ENCODE peak calls at places on chromosomes 7 and 10, in eight cellular contexts. B is WTC11, T is H1, C is GM12878, P is A549, R is SK-N-SH, Y is HepG2, F is K562. G is an unnamed sample.

GRCh38 chr7:105336009-105336408 is 52.7 kb downstream of the SRPK2 start:
- DNase-seq in T (no peak), P (no peak), F (no peak), B (no peak), C (no peak), Y (no peak), R (peak), G (peak)

GRCh38 chr7:41447106-41448042 is 255.5 kb downstream of the INHBA start:
- DNase-seq in F (no peak), P (no peak), C (no peak), Y (no peak), T (no peak), R (no peak), B (no peak), G (peak)

GRCh38 chr10:86522385-86522855 is 828 bp upstream of the WAPL start:
- DNase-seq in T (no peak), C (no peak), Y (no peak), B (no peak), P (no peak), F (peak), R (no peak), G (no peak)

GRCh38 chr7:471866-472639 is 47.6 kb downstream of the PDGFA start:
- DNase-seq in B (peak), R (no peak), T (no peak), F (peak), C (no peak), P (no peak), Y (peak), G (peak)

GRCh38 chr7:1787681-1788235 is 117.7 kb downstream of the ELFN1 start:
- DNase-seq in R (no peak), F (no peak), T (no peak), Y (no peak), B (no peak), P (no peak), C (no peak), G (no peak)

GRCh38 chr10:5861269-5862031 is 28.2 kb downstream of the ANKRD16 start:
- DNase-seq in F (peak), Y (peak), T (no peak), C (no peak), R (no peak), B (no peak), P (peak), G (peak)

GRCh38 chr10:21518629-21519321 is 6.7 kb downstream of the SKIDA1 start:
- DNase-seq in B (no peak), R (no peak), P (peak), Y (no peak), F (no peak), C (no peak), T (no peak), G (peak)

GRCh38 chr7:94972296-94972695 is 64.9 kb downstream of the PPP1R9A start:
- DNase-seq in P (peak), T (no peak), F (no peak), B (no peak), Y (peak), R (no peak), C (no peak), G (no peak)

GRCh38 chr7:135971366-135971725 is 5.8 kb downstream of the MTPN start:
- DNase-seq in Y (no peak), F (no peak), R (no peak), C (no peak), P (no peak), B (no peak), T (no peak), G (no peak)

GRCh38 chr10:78516236-78516635 is 482.6 kb downstream of the RPS24 start:
- DNase-seq in B (no peak), P (no peak), F (no peak), R (no peak), Y (no peak), T (no peak), C (no peak), G (no peak)

GRCh38 chr7:151762501-151763245 is 114.2 kb downstream of the PRKAG2 start:
- DNase-seq in F (no peak), C (no peak), B (no peak), Y (no peak), P (no peak), R (no peak), T (no peak), G (no peak)

GRCh38 chr7:150903627-150904026 is 51.3 kb downstream of the AOC1 start:
- DNase-seq in R (peak), T (no peak), Y (no peak), P (peak), C (no peak), B (no peak), F (no peak), G (peak)

GRCh38 chr10:77111611-77112550 is 525.7 kb downstream of the KCNMA1 start:
- DNase-seq in C (peak), P (peak), B (no peak), F (peak), Y (peak), R (peak), T (peak), G (peak)

GRCh38 chr10:109027534-109028185 is 895.7 kb downstream of the XPNPEP1 start:
- DNase-seq in C (no peak), P (no peak), T (no peak), Y (no peak), B (no peak), F (no peak), R (no peak), G (no peak)

GRCh38 chr7:5234852-5235831 is 45.1 kb downstream of the WIPI2 start:
- DNase-seq in Y (no peak), P (no peak), B (no peak), R (no peak), T (no peak), C (peak), F (no peak), G (peak)

GRCh38 chr10:100739516-100740368 is 5.6 kb upstream of the PAX2 start:
- DNase-seq in R (peak), F (no peak), P (peak), Y (peak), B (peak), C (no peak), T (no peak), G (no peak)

GRCh38 chr10:77081411-77082010 is 556.1 kb downstream of the KCNMA1 start:
- DNase-seq in T (no peak), Y (no peak), P (no peak), F (no peak), C (no peak), B (no peak), R (no peak), G (no peak)

GRCh38 chr7:110003827-110004226 is 1087.1 kb upstream of the LRRN3 start:
- DNase-seq in P (no peak), F (no peak), T (no peak), B (no peak), R (no peak), Y (no peak), C (no peak), G (no peak)

GRCh38 chr7:150388709-150389531 is 9.8 kb downstream of the ZNF775 start:
- DNase-seq in C (no peak), T (no peak), F (no peak), P (no peak), Y (peak), R (no peak), B (no peak), G (peak)

GRCh38 chr10:88984525-88984924 is 6.1 kb upstream of the FAS start:
- DNase-seq in C (no peak), Y (no peak), B (no peak), T (no peak), P (no peak), F (no peak), R (no peak), G (no peak)

GRCh38 chr7:93697901-93698300 is 123.4 kb upstream of the CALCR start:
- DNase-seq in Y (no peak), P (no peak), B (no peak), C (no peak), T (no peak), F (no peak), R (no peak), G (no peak)

GRCh38 chr10:18497955-18498354 is 153.4 kb downstream of the NSUN6 start:
- DNase-seq in R (no peak), T (no peak), Y (no peak), P (no peak), C (no peak), F (no peak), B (no peak), G (no peak)
- TF ChIP-seq USF2 in R (no peak), T (no peak), Y (no peak), P (no peak), C (no peak), F (no peak), B (no peak), G (no peak)

DNA sequence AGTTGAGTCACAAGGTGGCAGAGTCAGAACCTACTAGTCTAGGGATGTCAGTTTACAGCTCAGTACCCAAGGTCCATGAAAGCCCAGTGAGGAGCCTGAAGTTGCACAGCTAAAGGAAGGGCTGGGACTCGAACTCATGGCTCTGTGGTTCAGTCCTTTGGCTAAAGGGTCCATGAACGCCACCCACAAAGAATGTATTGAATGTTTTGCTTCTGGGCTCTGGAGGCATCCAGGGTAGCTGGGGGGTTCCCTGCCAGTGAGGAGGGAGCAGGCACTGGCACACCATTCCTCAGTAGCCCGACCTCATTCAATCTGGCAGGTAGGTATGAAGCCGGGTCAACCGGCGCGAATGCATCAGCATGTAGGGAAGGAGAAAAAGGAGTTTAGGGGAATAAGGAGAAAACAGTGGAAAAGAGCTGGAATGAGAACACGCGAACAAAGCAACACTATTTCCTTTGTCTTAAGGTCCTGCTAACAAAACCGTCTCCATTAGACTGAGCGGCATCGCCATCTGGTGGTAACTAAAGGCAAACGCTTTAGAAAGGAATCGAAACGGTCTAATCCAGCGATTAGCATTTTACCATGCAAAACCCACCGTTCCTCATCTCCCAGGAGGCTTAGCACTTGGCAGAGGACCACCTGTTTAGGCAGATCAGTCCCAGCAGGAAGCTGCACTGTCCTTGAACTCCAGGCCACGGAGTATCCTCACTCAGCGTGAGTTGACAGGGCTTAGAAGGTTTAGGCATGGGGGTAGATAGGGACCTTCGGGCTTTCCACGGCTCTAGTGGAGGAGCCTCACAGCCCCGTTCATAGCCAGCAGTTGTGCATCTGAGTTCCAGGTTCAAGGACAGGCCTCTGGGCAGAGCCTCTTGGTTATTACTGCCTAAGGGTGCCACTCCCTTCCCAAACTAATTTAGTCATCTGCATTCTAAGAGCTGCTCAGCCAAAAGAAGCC is 122.8 kb downstream of the UBE2H start:
- DNase-seq in C (no peak), Y (peak), P (peak), F (peak), T (peak), B (peak), R (peak), G (peak)
- TF ChIP-seq USF2 in C (no peak), Y (no peak), P (no peak), F (no peak), T (no peak), B (no peak), R (no peak), G (no peak)

GRCh38 chr7:100673942-100674431 is 447 bp downstream of the GNB2 start:
- DNase-seq in C (no peak), F (peak), P (no peak), T (no peak), R (peak), Y (no peak), B (no peak), G (no peak)
- TF ChIP-seq USF2 in C (no peak), F (no peak), P (no peak), T (no peak), R (no peak), Y (no peak), B (no peak), G (no peak)

GRCh38 chr10:48697821-48698764 is 13.4 kb downstream of the WDFY4 start:
- DNase-seq in T (no peak), B (no peak), Y (no peak), R (no peak), P (no peak), C (no peak), F (no peak), G (no peak)
- TF ChIP-seq USF2 in T (no peak), B (no peak), Y (no peak), R (no peak), P (no peak), C (no peak), F (no peak), G (no peak)

GRCh38 chr10:118907051-118907450 is 122.5 kb upstream of the NANOS1 start:
- DNase-seq in T (no peak), R (no peak), C (no peak), B (no peak), F (no peak), Y (no peak), P (no peak), G (no peak)

GRCh38 chr10:118910702-118911101 is 118.8 kb upstream of the NANOS1 start:
- DNase-seq in P (no peak), Y (no peak), B (no peak), C (no peak), T (no peak), R (no peak), F (no peak), G (no peak)

GRCh38 chr10:118911361-118911760 is 118.2 kb upstream of the NANOS1 start:
- DNase-seq in T (no peak), F (no peak), R (no peak), P (peak), B (no peak), Y (peak), C (no peak), G (peak)

GRCh38 chr10:118912961-118913360 is 116.6 kb upstream of the NANOS1 start:
- DNase-seq in T (no peak), F (no peak), P (no peak), R (no peak), Y (peak), C (no peak), B (no peak), G (no peak)

DNA sequence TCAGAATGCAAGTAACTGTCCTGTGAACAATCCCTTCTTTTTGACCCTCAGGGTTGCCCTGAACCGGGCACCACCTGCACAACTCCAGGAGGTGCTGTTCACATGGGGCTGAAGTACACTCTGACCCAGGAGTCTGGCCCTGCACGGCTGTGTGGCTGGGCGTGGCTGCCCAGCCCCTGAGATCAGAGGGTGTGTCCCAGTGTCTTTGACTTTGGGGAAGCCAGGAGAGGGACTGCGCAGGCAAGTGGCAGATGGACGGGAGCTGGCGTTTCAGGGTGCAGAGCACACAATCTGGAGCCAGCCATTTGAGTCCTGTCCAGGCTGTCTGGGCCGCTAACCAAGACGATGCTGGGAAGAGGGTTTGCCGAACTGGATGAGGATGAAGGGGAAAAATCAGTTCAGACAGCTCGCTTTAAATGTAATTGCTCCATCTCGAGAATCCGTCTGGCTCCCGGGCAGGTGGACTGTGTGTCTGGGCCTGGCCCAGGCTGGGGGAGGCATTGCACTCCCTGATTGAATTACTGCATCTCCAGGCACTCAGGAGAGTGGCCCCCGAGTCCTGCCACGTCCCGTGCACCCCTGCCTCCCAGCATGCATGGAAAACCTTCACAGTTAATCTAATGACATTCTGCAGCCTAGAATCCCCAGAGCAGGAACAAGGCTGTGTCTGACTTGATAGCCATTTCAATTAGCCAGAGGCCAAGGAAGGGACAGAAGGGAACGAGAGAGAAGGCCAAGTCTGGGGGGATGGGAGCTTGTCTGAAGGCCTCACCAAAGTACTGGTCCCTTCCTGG is 120.8 kb upstream of the NANOS1 start:
- DNase-seq in B (no peak), Y (no peak), P (no peak), R (peak), F (peak), C (no peak), T (no peak), G (no peak)
- TF ChIP-seq USF2 in B (no peak), Y (no peak), P (no peak), R (no peak), F (no peak), C (no peak), T (no peak), G (no peak)

GRCh38 chr10:69800109-69800508 is 1.6 kb upstream of the COL13A1 start:
- DNase-seq in F (peak), Y (peak), C (no peak), R (peak), P (peak), T (no peak), B (peak), G (peak)
- TF ChIP-seq USF2 in F (no peak), Y (no peak), C (no peak), R (no peak), P (no peak), T (no peak), B (no peak), G (no peak)

GRCh38 chr10:69374931-69375306 is 41.8 kb downstream of the TACR2 start:
- DNase-seq in R (no peak), F (no peak), Y (no peak), T (no peak), P (no peak), B (no peak), C (no peak), G (no peak)

GRCh38 chr10:69377936-69378335 is 38.8 kb downstream of the TACR2 start:
- DNase-seq in F (no peak), C (no peak), T (no peak), P (no peak), B (no peak), Y (no peak), R (no peak), G (no peak)

GRCh38 chr10:69375307-69376151 is 41.2 kb downstream of the TACR2 start:
- DNase-seq in B (peak), C (no peak), F (no peak), R (no peak), P (no peak), Y (no peak), T (peak), G (no peak)

GRCh38 chr10:69377191-69377590 is 39.5 kb downstream of the TACR2 start:
- DNase-seq in C (no peak), T (no peak), Y (no peak), F (no peak), B (no peak), R (no peak), P (no peak), G (no peak)

GRCh38 chr10:69376662-69377061 is 40.1 kb downstream of the TACR2 start:
- DNase-seq in B (no peak), T (no peak), P (no peak), Y (no peak), C (no peak), F (no peak), R (no peak), G (no peak)
- TF ChIP-seq USF2 in B (no peak), T (no peak), P (no peak), Y (no peak), C (no peak), F (no peak), R (no peak), G (no peak)

GRCh38 chr7:142901426-142902259 is 16.1 kb upstream of the TRPV6 start:
- DNase-seq in B (no peak), T (no peak), C (no peak), F (no peak), R (no peak), Y (no peak), P (no peak), G (no peak)
- TF ChIP-seq USF2 in B (no peak), T (no peak), C (no peak), F (no peak), R (no peak), Y (no peak), P (no peak), G (no peak)